ENCODE peak calls at places on chromosomes 13 and 19, in ten cellular contexts. T is aorta, C is cardiac fibroblast, P is right lobe of liver, M is brain microvascular endothelial cell, Y is stomach, O is AG10803, X is endothelial cell of umbilical vein, L is choroid plexus epithelial cell, K is lower lobe of right lung. S is an unnamed sample.

GRCh38 chr19:40598121-40598917 is 2.9 kb upstream of the LTBP4 start:
- DNase-seq in X (peak), P (peak), Y (peak), C (peak), T (peak), O (peak), M (peak), L (peak), K (peak), S (no peak)

GRCh38 chr13:113631341-113632095 is 26.5 kb downstream of the ATP4B start:
- DNase-seq in C (no peak), T (peak), X (no peak), Y (no peak), L (no peak), O (no peak), K (peak), M (no peak), P (peak), S (no peak)

GRCh38 chr19:49567722-49568454 is 12.5 kb downstream of the NOSIP start:
- DNase-seq in P (no peak), T (no peak), X (no peak), O (peak), Y (no peak), K (no peak), C (no peak), M (no peak), L (peak), S (no peak)

GRCh38 chr13:78102121-78102677 is 183.6 kb upstream of the EDNRB start:
- DNase-seq in C (peak), T (no peak), X (peak), O (peak), L (peak), K (no peak), P (no peak), Y (no peak), M (peak), S (peak)

GRCh38 chr13:114089341-114089740 is 43.1 kb downstream of the RASA3 start:
- DNase-seq in T (peak), O (no peak), K (no peak), X (no peak), C (no peak), P (peak), M (no peak), Y (no peak), L (no peak), S (no peak)

GRCh38 chr13:66933527-66933926 is 296.6 kb downstream of the PCDH9 start:
- DNase-seq in P (no peak), X (no peak), M (no peak), C (no peak), Y (no peak), L (no peak), O (no peak), T (no peak), K (no peak), S (no peak)

GRCh38 chr19:58476498-58477015 is 405 bp downstream of the ZNF446 start:
- DNase-seq in T (peak), K (no peak), P (peak), L (peak), X (no peak), M (no peak), C (peak), Y (no peak), O (peak), S (no peak)

GRCh38 chr19:19214892-19215291 is 3.1 kb downstream of the NCAN start:
- DNase-seq in O (peak), P (no peak), T (peak), K (no peak), M (no peak), X (peak), L (peak), Y (no peak), C (peak), S (no peak)

GRCh38 chr13:35165205-35165604 is 223.1 kb downstream of the NBEA start:
- DNase-seq in P (no peak), M (no peak), O (no peak), L (no peak), K (no peak), C (no peak), Y (no peak), X (no peak), T (no peak), S (no peak)

GRCh38 chr13:100176781-100177389 is 88.0 kb downstream of the PCCA start:
- DNase-seq in K (no peak), L (peak), P (no peak), Y (no peak), C (peak), X (peak), M (peak), O (peak), T (no peak), S (peak)

GRCh38 chr19:37227996-37228395 is 10.0 kb downstream of the ZNF383 start:
- DNase-seq in X (no peak), O (no peak), T (no peak), C (no peak), L (peak), Y (no peak), M (no peak), P (no peak), K (no peak), S (no peak)

GRCh38 chr13:36829753-36830152 is 10.7 kb downstream of the RFXAP start:
- DNase-seq in Y (no peak), M (no peak), C (no peak), T (no peak), K (no peak), O (no peak), L (no peak), P (no peak), X (no peak), S (no peak)

GRCh38 chr19:29623726-29624488 is 17.8 kb downstream of the POP4 start:
- DNase-seq in P (no peak), T (no peak), X (no peak), O (no peak), C (no peak), L (no peak), Y (no peak), M (no peak), K (peak), S (no peak)

GRCh38 chr13:73075546-73075945 is 16.7 kb downstream of the KLF5 start:
- DNase-seq in L (no peak), X (no peak), K (peak), P (no peak), O (no peak), T (no peak), M (no peak), C (no peak), Y (peak), S (no peak)

GRCh38 chr19:17944301-17944700 is 11.5 kb downstream of the CCDC124 start:
- DNase-seq in K (no peak), P (no peak), M (peak), T (no peak), O (peak), L (peak), C (peak), Y (no peak), X (peak), S (peak)

GRCh38 chr13:46866150-46866549 is 30.7 kb downstream of the HTR2A start:
- DNase-seq in L (peak), X (no peak), O (peak), Y (no peak), T (no peak), M (peak), P (no peak), C (peak), K (peak), S (peak)

GRCh38 chr13:93951153-93951552 is 528.3 kb downstream of the DCT start:
- DNase-seq in C (peak), T (no peak), X (no peak), O (peak), M (no peak), K (no peak), L (peak), Y (no peak), P (no peak), S (no peak)

GRCh38 chr13:49046002-49046401 is 70.3 kb downstream of the FNDC3A start:
- DNase-seq in P (no peak), X (no peak), O (peak), T (no peak), C (no peak), L (peak), M (no peak), K (no peak), Y (no peak), S (peak)

GRCh38 chr19:1258161-1258492 is 9.7 kb downstream of the MIDN start:
- DNase-seq in L (no peak), T (no peak), X (no peak), P (no peak), K (no peak), C (no peak), Y (no peak), O (no peak), M (no peak), S (no peak)
- H3K4me3 ChIP-seq in L (no peak), T (no peak), X (no peak), P (no peak), K (peak), C (no peak), Y (peak), O (no peak), M (no peak), S (no peak)

GRCh38 chr19:48394331-48395169 is 1.1 kb downstream of the GRIN2D start:
- DNase-seq in K (no peak), X (no peak), T (no peak), M (no peak), L (no peak), C (no peak), O (no peak), P (no peak), Y (no peak), S (no peak)

GRCh38 chr19:48396871-48397176 is 3.4 kb downstream of the GRIN2D start:
- DNase-seq in Y (no peak), M (no peak), T (no peak), P (no peak), K (no peak), L (no peak), C (no peak), O (no peak), X (no peak), S (no peak)

GRCh38 chr19:48395170-48395455 is 1.6 kb downstream of the GRIN2D start:
- DNase-seq in L (no peak), P (no peak), C (no peak), O (no peak), T (no peak), M (no peak), Y (no peak), K (no peak), X (no peak), S (no peak)

GRCh38 chr19:48396010-48396870 is 2.8 kb downstream of the GRIN2D start:
- DNase-seq in T (no peak), K (no peak), M (no peak), L (no peak), X (no peak), P (no peak), Y (no peak), C (no peak), O (no peak), S (no peak)

DNA sequence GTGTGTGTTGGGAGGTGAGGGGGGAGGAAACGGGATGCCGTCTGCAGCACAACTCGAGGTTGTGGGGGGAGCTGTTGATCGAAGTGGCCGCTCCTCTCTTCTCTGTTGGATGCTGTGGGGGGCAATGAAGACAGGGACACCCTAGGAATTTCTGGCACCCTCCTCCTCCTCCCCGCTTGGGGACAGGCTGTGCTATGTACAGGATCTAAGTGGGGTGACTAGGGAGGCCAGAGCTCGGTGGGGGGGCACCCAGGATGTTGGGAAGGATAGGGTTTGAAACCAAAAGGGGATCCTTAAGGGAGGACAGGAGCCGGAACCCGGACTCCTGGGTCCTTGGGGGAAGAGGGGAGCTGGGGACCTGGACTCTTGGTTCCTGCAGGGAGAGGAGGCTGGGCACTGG is 2.0 kb downstream of the GRIN2D start:
- DNase-seq in O (no peak), P (no peak), C (no peak), K (no peak), Y (no peak), X (no peak), M (no peak), L (no peak), T (no peak), S (no peak)
- H3K4me3 ChIP-seq in O (no peak), P (no peak), C (no peak), K (no peak), Y (no peak), X (no peak), M (no peak), L (no peak), T (no peak), S (no peak)

GRCh38 chr19:4372630-4373367 is 27.5 kb downstream of the SH3GL1 start:
- DNase-seq in P (no peak), Y (no peak), C (no peak), L (no peak), O (no peak), T (no peak), M (no peak), K (no peak), X (no peak), S (no peak)

GRCh38 chr19:4373601-4374441 is 26.5 kb downstream of the SH3GL1 start:
- DNase-seq in O (peak), Y (no peak), P (no peak), M (no peak), C (peak), T (no peak), X (no peak), L (no peak), K (no peak), S (no peak)

GRCh38 chr19:4375620-4376228 is 24.6 kb downstream of the SH3GL1 start:
- DNase-seq in T (peak), Y (no peak), L (peak), O (peak), P (no peak), C (peak), X (peak), K (no peak), M (peak), S (no peak)

GRCh38 chr19:4375164-4375619 is 25.2 kb downstream of the SH3GL1 start:
- DNase-seq in C (no peak), Y (peak), T (no peak), P (no peak), X (no peak), K (peak), L (no peak), M (no peak), O (no peak), S (no peak)

GRCh38 chr19:4374451-4375163 is 25.7 kb downstream of the SH3GL1 start:
- DNase-seq in X (peak), K (peak), C (peak), T (peak), O (peak), M (peak), P (no peak), L (peak), Y (peak), S (no peak)
- H3K4me3 ChIP-seq in X (no peak), K (peak), C (no peak), T (no peak), O (peak), M (no peak), P (no peak), L (no peak), Y (no peak), S (no peak)

GRCh38 chr13:40319699-40320586 is 346.5 kb downstream of the FOXO1 start:
- DNase-seq in X (no peak), L (no peak), O (no peak), C (no peak), K (no peak), P (no peak), T (no peak), M (no peak), Y (no peak), S (no peak)

GRCh38 chr13:40316301-40316700 is 350.1 kb downstream of the FOXO1 start:
- DNase-seq in X (no peak), K (no peak), M (no peak), L (no peak), P (no peak), T (no peak), C (no peak), Y (no peak), O (no peak), S (no peak)

GRCh38 chr13:40315416-40316064 is 350.9 kb downstream of the FOXO1 start:
- DNase-seq in X (peak), M (no peak), L (peak), C (peak), O (no peak), P (no peak), K (no peak), Y (no peak), T (no peak), S (no peak)

GRCh38 chr13:40318366-40318765 is 348.1 kb downstream of the FOXO1 start:
- DNase-seq in O (no peak), M (no peak), T (no peak), K (no peak), P (no peak), Y (peak), X (peak), L (peak), C (peak), S (peak)

GRCh38 chr13:40317980-40318327 is 348.5 kb downstream of the FOXO1 start:
- DNase-seq in Y (no peak), P (no peak), M (no peak), K (no peak), L (no peak), X (no peak), T (no peak), O (no peak), C (no peak), S (no peak)
- H3K4me3 ChIP-seq in Y (no peak), P (no peak), M (no peak), K (no peak), L (no peak), X (no peak), T (no peak), O (no peak), C (no peak), S (no peak)

GRCh38 chr19:35739275-35740107 is 2.8 kb downstream of the IGFLR1 start:
- DNase-seq in K (no peak), O (no peak), C (no peak), X (no peak), T (peak), M (no peak), Y (no peak), P (no peak), L (no peak), S (no peak)

GRCh38 chr19:35738887-35739229 is 3.4 kb downstream of the IGFLR1 start:
- DNase-seq in P (no peak), X (no peak), O (no peak), K (no peak), C (no peak), M (no peak), T (no peak), L (no peak), Y (no peak), S (no peak)

GRCh38 chr19:35740423-35741215 is 1.6 kb downstream of the IGFLR1 start:
- DNase-seq in P (peak), C (peak), O (peak), M (peak), T (peak), K (peak), L (peak), X (peak), Y (peak), S (peak)

GRCh38 chr19:35741216-35741541 is 1.1 kb downstream of the IGFLR1 start:
- DNase-seq in O (no peak), T (no peak), C (no peak), M (no peak), L (no peak), P (no peak), Y (no peak), K (no peak), X (no peak), S (no peak)

GRCh38 chr19:35740108-35740422 is 2.2 kb downstream of the IGFLR1 start:
- DNase-seq in K (no peak), O (no peak), M (no peak), Y (no peak), C (no peak), X (no peak), T (no peak), L (no peak), P (no peak), S (no peak)
- H3K4me3 ChIP-seq in K (peak), O (peak), M (peak), Y (peak), C (peak), X (peak), T (peak), L (peak), P (peak), S (peak)

DNA sequence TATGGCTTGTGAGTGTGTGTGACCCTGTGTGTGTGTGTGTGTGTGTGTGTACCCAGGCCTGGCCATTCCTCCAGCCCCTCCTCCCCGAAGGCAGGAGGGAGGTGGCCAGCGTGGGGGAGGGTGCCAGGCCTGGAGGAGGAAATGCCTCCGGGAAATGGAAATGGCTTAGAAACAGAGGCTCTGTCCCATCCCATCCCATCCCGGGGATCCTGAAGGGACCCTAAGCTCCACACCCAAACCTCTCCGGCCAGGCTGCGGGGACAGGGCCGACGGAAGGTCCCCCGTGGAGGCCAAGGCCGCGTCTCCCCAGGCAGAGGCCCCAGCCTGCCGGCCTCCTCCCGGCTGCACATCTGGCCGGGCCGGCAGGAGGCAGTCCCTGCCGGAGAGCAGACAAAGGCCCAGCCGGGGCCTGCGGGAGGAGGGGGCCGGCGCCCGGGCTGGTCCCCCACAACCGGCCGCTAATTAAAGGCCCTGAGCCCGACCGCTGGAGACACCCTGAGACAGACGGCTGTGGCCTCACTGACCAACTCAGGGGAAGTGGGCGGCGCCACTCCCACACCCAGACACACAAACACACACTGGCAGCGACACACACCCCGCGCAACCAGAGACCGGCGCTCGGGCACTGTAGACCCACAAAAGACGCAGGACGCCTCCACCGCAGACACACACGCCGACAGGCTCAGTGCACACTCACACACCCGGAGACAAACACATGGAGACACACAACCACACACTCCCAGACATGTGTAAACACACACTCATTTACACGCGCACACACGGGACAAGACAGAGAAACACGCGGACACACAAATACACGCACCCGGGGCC is 1.1 kb downstream of the ADAMTS10 start:
- DNase-seq in O (peak), P (peak), K (peak), M (peak), X (peak), L (peak), T (peak), C (peak), Y (peak), S (no peak)
- H3K4me3 ChIP-seq in O (peak), P (peak), K (peak), M (peak), X (peak), L (peak), T (peak), C (peak), Y (peak), S (peak)

S was measured in retinal pigment epithelial cell.